ENCODE peak calls at places on chromosomes 4 and X, in eight cellular contexts. One of them, this sample, is unnamed.
A peak's percentile ranks its signal among the peaks of the same experiment; 100 is the strongest.

GRCh38 chr4:38490753-38491446 is 173.1 kb upstream of the KLF3 start:
- DNase-seq in cardiac muscle cell: no peak
- DNase-seq in body of pancreas: no peak
- DNase-seq in astrocyte: no peak
- DNase-seq in fibroblast of mammary gland: no peak
- DNase-seq in A673: no peak
- DNase-seq in ovary: no peak
- DNase-seq in heart right ventricle: no peak
- DNase-seq in this sample: no peak

GRCh38 chr4:146643812-146644401 is 5.2 kb downstream of the POU4F2 start:
- DNase-seq in cardiac muscle cell: peak; percentile 73
- DNase-seq in body of pancreas: no peak
- DNase-seq in astrocyte: peak; percentile 18
- DNase-seq in fibroblast of mammary gland: peak; percentile 35
- DNase-seq in A673: peak; percentile 48
- DNase-seq in ovary: no peak
- DNase-seq in heart right ventricle: no peak
- DNase-seq in this sample: no peak

GRCh38 chr4:176999943-177000543 is 207.3 kb upstream of the VEGFC start:
- DNase-seq in cardiac muscle cell: no peak
- DNase-seq in body of pancreas: no peak
- DNase-seq in astrocyte: no peak
- DNase-seq in fibroblast of mammary gland: no peak
- DNase-seq in A673: no peak
- DNase-seq in ovary: no peak
- DNase-seq in heart right ventricle: no peak
- DNase-seq in this sample: no peak

GRCh38 chr4:152778656-152779512 is 646 bp downstream of the TIGD4 start:
- DNase-seq in cardiac muscle cell: no peak
- DNase-seq in body of pancreas: peak; percentile 16
- DNase-seq in astrocyte: peak; percentile 6
- DNase-seq in fibroblast of mammary gland: peak; percentile 8
- DNase-seq in A673: peak; percentile 8
- DNase-seq in ovary: peak; percentile 24
- DNase-seq in heart right ventricle: peak; percentile 19
- DNase-seq in this sample: peak; percentile 39

GRCh38 chrX:13090261-13091110 is 46.1 kb upstream of the FAM9C start:
- DNase-seq in cardiac muscle cell: no peak
- DNase-seq in body of pancreas: no peak
- DNase-seq in astrocyte: no peak
- DNase-seq in fibroblast of mammary gland: no peak
- DNase-seq in A673: no peak
- DNase-seq in ovary: no peak
- DNase-seq in heart right ventricle: no peak
- DNase-seq in this sample: no peak

GRCh38 chr4:163271555-163272127 is 60.8 kb downstream of the NPY1R start:
- DNase-seq in cardiac muscle cell: no peak
- DNase-seq in body of pancreas: no peak
- DNase-seq in astrocyte: no peak
- DNase-seq in fibroblast of mammary gland: no peak
- DNase-seq in A673: no peak
- DNase-seq in ovary: no peak
- DNase-seq in heart right ventricle: no peak
- DNase-seq in this sample: no peak

GRCh38 chr4:183335369-183335940 is 13.2 kb upstream of the CLDN24 start:
- DNase-seq in cardiac muscle cell: no peak
- DNase-seq in body of pancreas: no peak
- DNase-seq in astrocyte: peak; percentile 94
- DNase-seq in fibroblast of mammary gland: peak; percentile 94
- DNase-seq in A673: peak; percentile 83
- DNase-seq in ovary: no peak
- DNase-seq in heart right ventricle: no peak
- DNase-seq in this sample: no peak

GRCh38 chr4:139454111-139454600 is at the start of gene RAB33B:
- DNase-seq in cardiac muscle cell: no peak
- DNase-seq in body of pancreas: peak; percentile 34
- DNase-seq in astrocyte: no peak
- DNase-seq in fibroblast of mammary gland: peak; percentile 6
- DNase-seq in A673: no peak
- DNase-seq in ovary: no peak
- DNase-seq in heart right ventricle: no peak
- DNase-seq in this sample: no peak

GRCh38 chr4:35975617-35976355 is 268.5 kb downstream of the ARAP2 start:
- DNase-seq in cardiac muscle cell: no peak
- DNase-seq in body of pancreas: no peak
- DNase-seq in astrocyte: no peak
- DNase-seq in fibroblast of mammary gland: no peak
- DNase-seq in A673: no peak
- DNase-seq in ovary: no peak
- DNase-seq in heart right ventricle: no peak
- DNase-seq in this sample: no peak

GRCh38 chr4:102440498-102440897 is 60.7 kb upstream of the NFKB1 start:
- DNase-seq in cardiac muscle cell: no peak
- DNase-seq in body of pancreas: no peak
- DNase-seq in astrocyte: no peak
- DNase-seq in fibroblast of mammary gland: no peak
- DNase-seq in A673: no peak
- DNase-seq in ovary: no peak
- DNase-seq in heart right ventricle: no peak
- DNase-seq in this sample: no peak

GRCh38 chr4:89056953-89057398 is at the start of gene FAM13A:
- DNase-seq in cardiac muscle cell: peak; percentile 98
- DNase-seq in body of pancreas: peak; percentile 95
- DNase-seq in astrocyte: peak; percentile 98
- DNase-seq in fibroblast of mammary gland: peak; percentile 98
- DNase-seq in A673: peak; percentile 90
- DNase-seq in ovary: peak; percentile 77
- DNase-seq in heart right ventricle: peak; percentile 41
- DNase-seq in this sample: peak; percentile 70

GRCh38 chrX:124383367-124383766 is 37.0 kb downstream of the SH2D1A start:
- DNase-seq in cardiac muscle cell: no peak
- DNase-seq in body of pancreas: no peak
- DNase-seq in astrocyte: no peak
- DNase-seq in fibroblast of mammary gland: no peak
- DNase-seq in A673: no peak
- DNase-seq in ovary: no peak
- DNase-seq in heart right ventricle: no peak
- DNase-seq in this sample: no peak

GRCh38 chr4:76206222-76206942 is 7.2 kb downstream of the SCARB2 start:
- DNase-seq in cardiac muscle cell: no peak
- DNase-seq in body of pancreas: no peak
- DNase-seq in astrocyte: no peak
- DNase-seq in fibroblast of mammary gland: peak; percentile 61
- DNase-seq in A673: peak; percentile 57
- DNase-seq in ovary: no peak
- DNase-seq in heart right ventricle: no peak
- DNase-seq in this sample: peak; percentile 57

GRCh38 chr4:155722336-155722735 is 36.5 kb upstream of the GUCY1B1 start:
- DNase-seq in cardiac muscle cell: no peak
- DNase-seq in body of pancreas: no peak
- DNase-seq in astrocyte: no peak
- DNase-seq in fibroblast of mammary gland: peak; percentile 47
- DNase-seq in A673: no peak
- DNase-seq in ovary: no peak
- DNase-seq in heart right ventricle: no peak
- DNase-seq in this sample: no peak

GRCh38 chr4:32909722-32910121 is 2189.6 kb downstream of the PCDH7 start:
- DNase-seq in cardiac muscle cell: no peak
- DNase-seq in body of pancreas: no peak
- DNase-seq in astrocyte: no peak
- DNase-seq in fibroblast of mammary gland: no peak
- DNase-seq in A673: no peak
- DNase-seq in ovary: no peak
- DNase-seq in heart right ventricle: no peak
- DNase-seq in this sample: no peak

GRCh38 chr4:41969666-41970065 is 11.9 kb upstream of the DCAF4L1 start:
- DNase-seq in cardiac muscle cell: no peak
- DNase-seq in body of pancreas: no peak
- DNase-seq in astrocyte: no peak
- DNase-seq in fibroblast of mammary gland: no peak
- DNase-seq in A673: no peak
- DNase-seq in ovary: no peak
- DNase-seq in heart right ventricle: no peak
- DNase-seq in this sample: no peak

GRCh38 chrX:34875204-34875603 is 67.4 kb upstream of the FAM47B start:
- DNase-seq in cardiac muscle cell: no peak
- DNase-seq in body of pancreas: no peak
- DNase-seq in astrocyte: peak; percentile 63
- DNase-seq in fibroblast of mammary gland: peak; percentile 71
- DNase-seq in A673: no peak
- DNase-seq in ovary: no peak
- DNase-seq in heart right ventricle: no peak
- DNase-seq in this sample: no peak

GRCh38 chrX:40476958-40477357 is 103.8 kb upstream of the ATP6AP2 start:
- DNase-seq in cardiac muscle cell: no peak
- DNase-seq in body of pancreas: no peak
- DNase-seq in astrocyte: no peak
- DNase-seq in fibroblast of mammary gland: no peak
- DNase-seq in A673: no peak
- DNase-seq in ovary: no peak
- DNase-seq in heart right ventricle: no peak
- DNase-seq in this sample: no peak

GRCh38 chr4:141207971-141208370 is 12.7 kb upstream of the ZNF330 start:
- DNase-seq in cardiac muscle cell: no peak
- DNase-seq in body of pancreas: no peak
- DNase-seq in astrocyte: no peak
- DNase-seq in fibroblast of mammary gland: no peak
- DNase-seq in A673: no peak
- DNase-seq in ovary: no peak
- DNase-seq in heart right ventricle: no peak
- DNase-seq in this sample: no peak

GRCh38 chr4:107853444-107854325 is 29.0 kb downstream of the SGMS2 start:
- DNase-seq in cardiac muscle cell: no peak
- DNase-seq in body of pancreas: no peak
- DNase-seq in astrocyte: peak; percentile 83
- DNase-seq in fibroblast of mammary gland: peak; percentile 86
- DNase-seq in A673: no peak
- DNase-seq in ovary: no peak
- DNase-seq in heart right ventricle: no peak
- DNase-seq in this sample: no peak

GRCh38 chr4:67522851-67523671 is 22.2 kb downstream of the CENPC start:
- DNase-seq in cardiac muscle cell: no peak
- DNase-seq in body of pancreas: no peak
- DNase-seq in astrocyte: peak; percentile 64
- DNase-seq in fibroblast of mammary gland: peak; percentile 7
- DNase-seq in A673: no peak
- DNase-seq in ovary: no peak
- DNase-seq in heart right ventricle: no peak
- DNase-seq in this sample: no peak

GRCh38 chr4:20847124-20847747 is 147.0 kb downstream of the PACRGL start:
- DNase-seq in cardiac muscle cell: no peak
- DNase-seq in body of pancreas: no peak
- DNase-seq in astrocyte: no peak
- DNase-seq in fibroblast of mammary gland: peak; percentile 13
- DNase-seq in A673: no peak
- DNase-seq in ovary: no peak
- DNase-seq in heart right ventricle: no peak
- DNase-seq in this sample: no peak

GRCh38 chr4:77146426-77147399 is 10.3 kb upstream of the CCNG2 start:
- DNase-seq in cardiac muscle cell: no peak
- DNase-seq in body of pancreas: no peak
- DNase-seq in astrocyte: peak; percentile 26
- DNase-seq in fibroblast of mammary gland: no peak
- DNase-seq in A673: no peak
- DNase-seq in ovary: no peak
- DNase-seq in heart right ventricle: no peak
- DNase-seq in this sample: no peak

GRCh38 chrX:107978707-107979307 is 3.4 kb downstream of the TEX13B start:
- DNase-seq in cardiac muscle cell: peak; percentile 44
- DNase-seq in body of pancreas: peak; percentile 3
- DNase-seq in astrocyte: no peak
- DNase-seq in fibroblast of mammary gland: peak; percentile 54
- DNase-seq in A673: peak; percentile 37
- DNase-seq in ovary: no peak
- DNase-seq in heart right ventricle: no peak
- DNase-seq in this sample: no peak

GRCh38 chr4:46270986-46271596 is 118.8 kb downstream of the GABRA2 start:
- DNase-seq in cardiac muscle cell: peak; percentile 45
- DNase-seq in body of pancreas: no peak
- DNase-seq in astrocyte: peak; percentile 1
- DNase-seq in fibroblast of mammary gland: peak; percentile 26
- DNase-seq in A673: peak; percentile 70
- DNase-seq in ovary: no peak
- DNase-seq in heart right ventricle: no peak
- DNase-seq in this sample: no peak
- TF ChIP-seq CTCF in cardiac muscle cell: peak; percentile 41
- TF ChIP-seq CTCF in body of pancreas: no peak
- TF ChIP-seq CTCF in astrocyte: peak; percentile 46
- TF ChIP-seq CTCF in fibroblast of mammary gland: peak; percentile 50
- TF ChIP-seq CTCF in A673: peak; percentile 68
- TF ChIP-seq CTCF in ovary: no peak
- TF ChIP-seq CTCF in heart right ventricle: peak; percentile 28
- TF ChIP-seq CTCF in this sample: peak; percentile 63

GRCh38 chrX:118637997-118638396 is 89.4 kb upstream of the IL13RA1 start:
- DNase-seq in cardiac muscle cell: no peak
- DNase-seq in body of pancreas: no peak
- DNase-seq in astrocyte: no peak
- DNase-seq in fibroblast of mammary gland: no peak
- DNase-seq in A673: peak; percentile 6
- DNase-seq in ovary: no peak
- DNase-seq in heart right ventricle: no peak
- DNase-seq in this sample: no peak
- TF ChIP-seq CTCF in cardiac muscle cell: no peak
- TF ChIP-seq CTCF in body of pancreas: no peak
- TF ChIP-seq CTCF in astrocyte: no peak
- TF ChIP-seq CTCF in fibroblast of mammary gland: peak; percentile 18
- TF ChIP-seq CTCF in A673: peak; percentile 42
- TF ChIP-seq CTCF in ovary: no peak
- TF ChIP-seq CTCF in heart right ventricle: peak; percentile 19
- TF ChIP-seq CTCF in this sample: no peak

DNA sequence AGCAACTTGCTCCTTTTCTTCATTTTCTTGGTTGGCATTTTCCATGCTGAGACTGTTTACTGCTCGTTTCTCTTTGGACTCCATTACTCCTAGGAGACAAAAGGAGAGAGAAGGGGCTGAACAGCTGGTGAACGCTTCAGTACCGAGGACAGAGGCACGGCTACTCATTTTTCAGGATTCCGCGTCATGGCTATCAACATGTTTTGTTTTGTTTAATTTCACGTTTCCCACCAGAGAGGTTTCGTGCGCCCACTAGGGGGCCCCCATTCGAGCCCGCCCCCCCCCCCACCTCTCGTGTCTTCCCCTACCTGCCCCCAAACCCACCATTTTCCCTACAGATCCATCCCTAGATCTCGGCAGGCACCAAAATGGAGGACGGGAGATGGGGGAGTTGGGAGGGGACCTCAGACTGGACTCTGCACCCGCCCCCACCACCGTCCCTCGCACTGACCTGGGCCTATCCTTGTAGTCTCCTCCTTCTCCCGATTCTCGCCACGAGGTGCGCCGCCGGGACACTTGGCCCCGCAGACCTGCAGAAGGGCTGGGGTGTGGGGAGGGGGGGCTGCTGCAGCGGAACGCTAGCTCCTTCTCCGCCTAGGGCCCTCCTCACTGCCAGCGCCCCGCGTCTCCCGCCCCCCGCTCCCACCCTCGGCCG is 653 bp downstream of the BEX1 start:
- DNase-seq in cardiac muscle cell: peak; percentile 61
- DNase-seq in body of pancreas: peak; percentile 51
- DNase-seq in astrocyte: peak; percentile 10
- DNase-seq in fibroblast of mammary gland: peak; percentile 30
- DNase-seq in A673: peak; percentile 53
- DNase-seq in ovary: peak; percentile 27
- DNase-seq in heart right ventricle: no peak
- DNase-seq in this sample: peak; percentile 54
- TF ChIP-seq CTCF in cardiac muscle cell: peak; percentile 8
- TF ChIP-seq CTCF in body of pancreas: no peak
- TF ChIP-seq CTCF in astrocyte: no peak
- TF ChIP-seq CTCF in fibroblast of mammary gland: no peak
- TF ChIP-seq CTCF in A673: no peak
- TF ChIP-seq CTCF in ovary: no peak
- TF ChIP-seq CTCF in heart right ventricle: no peak
- TF ChIP-seq CTCF in this sample: peak; percentile 31

GRCh38 chr4:94782707-94783106 is 25.0 kb downstream of the BMPR1B start:
- DNase-seq in cardiac muscle cell: no peak
- DNase-seq in body of pancreas: no peak
- DNase-seq in astrocyte: no peak
- DNase-seq in fibroblast of mammary gland: no peak
- DNase-seq in A673: no peak
- DNase-seq in ovary: no peak
- DNase-seq in heart right ventricle: no peak
- DNase-seq in this sample: no peak
- TF ChIP-seq CTCF in cardiac muscle cell: no peak
- TF ChIP-seq CTCF in body of pancreas: no peak
- TF ChIP-seq CTCF in astrocyte: no peak
- TF ChIP-seq CTCF in fibroblast of mammary gland: no peak
- TF ChIP-seq CTCF in A673: no peak
- TF ChIP-seq CTCF in ovary: no peak
- TF ChIP-seq CTCF in heart right ventricle: no peak
- TF ChIP-seq CTCF in this sample: no peak

This sample was measured in mesothelial cell of epicardium.